ENCODE peak calls at places on chromosomes 2 and 18, in seven cellular contexts. S is transverse colon, T is psoas muscle, R is sigmoid colon, K is upper lobe of left lung, C is stomach, Q is left ventricle myocardium inferior. O is an unnamed sample.
A peak's percentile ranks its signal among the peaks of the same experiment; 100 is the strongest.

GRCh38 chr18:43525149-43525548 is 247.9 kb upstream of the SYT4 start:
- DNase-seq in S (no peak), T (no peak), R (no peak), K (no peak), C (no peak), Q (no peak), O (peak; percentile 48)

GRCh38 chr2:172256886-172257285 is 154.2 kb upstream of the DLX2 start:
- DNase-seq in S (no peak), T (no peak), R (no peak), K (no peak), C (no peak), Q (no peak), O (no peak)

GRCh38 chr18:22434973-22435608 is 17.4 kb upstream of the CTAGE1 start:
- DNase-seq in S (no peak), T (no peak), R (no peak), K (no peak), C (no peak), Q (no peak), O (no peak)

GRCh38 chr2:240588006-240588655 is 1.6 kb downstream of the CAPN10 start:
- DNase-seq in S (no peak), T (no peak), R (peak; percentile 60), K (no peak), C (no peak), Q (no peak), O (peak; percentile 36)

GRCh38 chr2:121567957-121568409 is 37.3 kb downstream of the RNU4ATAC start:
- DNase-seq in S (no peak), T (no peak), R (no peak), K (no peak), C (no peak), Q (no peak), O (no peak)

GRCh38 chr2:143282684-143283083 is 153.5 kb downstream of the ARHGAP15 start:
- DNase-seq in S (no peak), T (no peak), R (no peak), K (no peak), C (no peak), Q (no peak), O (no peak)

GRCh38 chr2:222943820-222944219 is 83.0 kb downstream of the ACSL3 start:
- DNase-seq in S (no peak), T (no peak), R (no peak), K (no peak), C (no peak), Q (no peak), O (no peak)

GRCh38 chr2:84959045-84959493 is 11.9 kb upstream of the KCMF1 start:
- DNase-seq in S (no peak), T (no peak), R (no peak), K (no peak), C (no peak), Q (no peak), O (no peak)

GRCh38 chr2:117359266-117359970 is 455.1 kb upstream of the DDX18 start:
- DNase-seq in S (no peak), T (no peak), R (no peak), K (no peak), C (no peak), Q (no peak), O (no peak)

GRCh38 chr2:105287692-105288091 is 41.8 kb downstream of the TGFBRAP1 start:
- DNase-seq in S (peak; percentile 25), T (no peak), R (no peak), K (peak; percentile 35), C (peak; percentile 61), Q (no peak), O (no peak)

GRCh38 chr2:230067990-230068657 is 600 bp downstream of the SLC16A14 start:
- DNase-seq in S (peak; percentile 53), T (peak; percentile 69), R (peak; percentile 66), K (peak; percentile 24), C (peak; percentile 52), Q (peak; percentile 60), O (peak; percentile 61)

GRCh38 chr2:108560241-108560811 is 26.1 kb downstream of the LIMS1 start:
- DNase-seq in S (no peak), T (no peak), R (no peak), K (no peak), C (no peak), Q (no peak), O (no peak)

GRCh38 chr2:204293884-204294535 is 251.3 kb upstream of the PARD3B start:
- DNase-seq in S (no peak), T (no peak), R (no peak), K (no peak), C (no peak), Q (no peak), O (no peak)

GRCh38 chr18:61948196-61948800 is 55.5 kb upstream of the RNF152 start:
- DNase-seq in S (no peak), T (no peak), R (no peak), K (no peak), C (no peak), Q (no peak), O (no peak)

GRCh38 chr2:150479075-150479915 is 8.2 kb downstream of the RND3 start:
- DNase-seq in S (no peak), T (no peak), R (no peak), K (no peak), C (no peak), Q (no peak), O (no peak)

GRCh38 chr2:104658149-104658839 is 195.6 kb upstream of the POU3F3 start:
- DNase-seq in S (peak; percentile 12), T (peak; percentile 65), R (no peak), K (peak; percentile 63), C (no peak), Q (peak; percentile 62), O (peak; percentile 56)

GRCh38 chr18:11946756-11947155 is 34.6 kb upstream of the IMPA2 start:
- DNase-seq in S (no peak), T (peak; percentile 64), R (peak; percentile 78), K (no peak), C (no peak), Q (no peak), O (no peak)

GRCh38 chr2:76197428-76197827 is 486.7 kb upstream of the GCFC2 start:
- DNase-seq in S (no peak), T (no peak), R (no peak), K (no peak), C (no peak), Q (no peak), O (no peak)

GRCh38 chr2:205685314-205686230 is 3.3 kb downstream of the NRP2 start:
- DNase-seq in S (no peak), T (no peak), R (peak; percentile 79), K (peak; percentile 62), C (peak; percentile 43), Q (no peak), O (peak; percentile 41)

GRCh38 chr2:112670521-112671022 is 24.8 kb downstream of the SLC20A1 start:
- DNase-seq in S (no peak), T (no peak), R (no peak), K (no peak), C (no peak), Q (no peak), O (no peak)

GRCh38 chr2:164669291-164669690 is 48.0 kb upstream of the GRB14 start:
- DNase-seq in S (no peak), T (no peak), R (no peak), K (no peak), C (no peak), Q (no peak), O (no peak)

GRCh38 chr18:30440351-30440750 is 602.2 kb downstream of the DSC3 start:
- DNase-seq in S (no peak), T (no peak), R (no peak), K (no peak), C (no peak), Q (no peak), O (no peak)

GRCh38 chr2:197042613-197043248 is 116.2 kb upstream of the PGAP1 start:
- DNase-seq in S (no peak), T (no peak), R (no peak), K (no peak), C (no peak), Q (no peak), O (no peak)

GRCh38 chr18:48788378-48788777 is 162.4 kb downstream of the SMAD7 start:
- DNase-seq in S (no peak), T (no peak), R (peak; percentile 15), K (peak; percentile 7), C (no peak), Q (no peak), O (no peak)

GRCh38 chr2:138090330-138090729 is 126.1 kb downstream of the HNMT start:
- DNase-seq in S (no peak), T (no peak), R (no peak), K (no peak), C (no peak), Q (no peak), O (no peak)

GRCh38 chr2:189683348-189683747 is 8.9 kb downstream of the ANKAR start:
- DNase-seq in S (no peak), T (no peak), R (no peak), K (no peak), C (no peak), Q (no peak), O (no peak)

GRCh38 chr2:189681203-189681602 is 6.7 kb downstream of the ANKAR start:
- DNase-seq in S (no peak), T (no peak), R (no peak), K (no peak), C (no peak), Q (no peak), O (no peak)

GRCh38 chr2:189681903-189682302 is 7.4 kb downstream of the ANKAR start:
- DNase-seq in S (no peak), T (no peak), R (no peak), K (no peak), C (no peak), Q (no peak), O (no peak)

GRCh38 chr2:189676471-189676870 is 2.0 kb downstream of the ANKAR start:
- DNase-seq in S (no peak), T (no peak), R (no peak), K (no peak), C (no peak), Q (no peak), O (no peak)

GRCh38 chr2:189679224-189679623 is 4.8 kb downstream of the ANKAR start:
- DNase-seq in S (no peak), T (no peak), R (no peak), K (no peak), C (no peak), Q (no peak), O (no peak)
- H3K4me1 ChIP-seq in S (no peaks in the 10 kb centered on the region), T (peaks cover 4% of the 10 kb centered on the region), R (peaks cover 9% of the 10 kb centered on the region), K (peaks cover 1% of the 10 kb centered on the region), C (peaks cover 17% of the 10 kb centered on the region), Q (peaks cover 24% of the 10 kb centered on the region), O (no peaks in the 10 kb centered on the region)

DNA sequence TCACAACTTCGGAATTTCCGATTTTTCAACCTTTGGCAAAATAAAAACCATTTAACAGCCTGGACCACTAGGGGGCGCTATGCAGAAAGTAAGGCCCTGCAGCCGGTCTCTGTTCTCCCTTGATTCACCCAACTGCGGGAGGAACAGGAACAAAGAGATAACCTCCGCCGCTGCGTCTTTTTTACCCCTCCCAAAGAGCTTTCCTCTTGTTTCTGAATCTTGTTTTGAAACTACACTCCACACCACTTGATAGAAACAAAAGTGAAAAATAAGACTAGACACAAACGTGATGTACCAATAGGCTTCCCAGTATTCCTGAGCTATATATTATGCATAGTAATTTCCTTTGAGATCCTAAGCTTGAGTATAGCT is 231.2 kb downstream of the MYO3B start:
- DNase-seq in S (peak; percentile 78), T (peak; percentile 66), R (peak; percentile 84), K (peak; percentile 63), C (peak; percentile 80), Q (peak; percentile 50), O (peak; percentile 49)
- TF ChIP-seq CTCF in S (peak; percentile 90), T (peak; percentile 87), R (peak; percentile 43), K (peak; percentile 76), C (no peak), Q (peak; percentile 85), O (peak; percentile 90)

GRCh38 chr2:237723023-237723422 is 75.6 kb upstream of the RBM44 start:
- DNase-seq in S (no peak), T (no peak), R (no peak), K (no peak), C (no peak), Q (no peak), O (no peak)
- H3K4me1 ChIP-seq in S (peaks cover 49% of the 10 kb centered on the region), T (peaks cover 76% of the 10 kb centered on the region), R (peaks cover 49% of the 10 kb centered on the region), K (peaks cover 59% of the 10 kb centered on the region), C (peaks cover 67% of the 10 kb centered on the region), Q (peaks cover 82% of the 10 kb centered on the region), O (peaks cover 4% of the 10 kb centered on the region)

GRCh38 chr2:173749315-173749714 is 215.9 kb downstream of the SP3 start:
- DNase-seq in S (no peak), T (no peak), R (no peak), K (no peak), C (no peak), Q (no peak), O (no peak)
- TF ChIP-seq CTCF in S (no peak), T (no peak), R (no peak), K (no peak), C (no peak), Q (peak; percentile 32), O (no peak)

O was measured in right lobe of liver.